ENCODE peak calls at places on chromosome 11, in ten cellular contexts. P is NCI-H345, N is RCC 7860, Z is HTR-8/SVneo, I is fibroblast of the conjunctiva, G is iPS-NIHi11, U is hypothalamus, V is lung microvascular endothelial cell, H is RWPE1, E is naive B cell. M is an unnamed sample.

GRCh38 chr11:65151500-65151899 is 17.2 kb upstream of the SYVN1 start:
- DNase-seq in P (no peak), N (no peak), Z (no peak), I (no peak), G (no peak), U (no peak), V (no peak), H (no peak), E (no peak), M (no peak)

GRCh38 chr11:2193099-2193886 is 21.7 kb upstream of the TH start:
- DNase-seq in P (no peak), N (no peak), Z (no peak), I (no peak), G (no peak), U (no peak), V (no peak), H (peak), E (no peak), M (no peak)

GRCh38 chr11:2107941-2108630 is 31.1 kb downstream of the IGF2 start:
- DNase-seq in P (no peak), N (no peak), Z (no peak), I (no peak), G (no peak), U (no peak), V (no peak), H (no peak), E (no peak), M (no peak)

GRCh38 chr11:77113382-77114088 is 10.9 kb downstream of the OMP start:
- DNase-seq in P (no peak), N (no peak), Z (peak), I (no peak), G (peak), U (no peak), V (peak), H (peak), E (no peak), M (no peak)

GRCh38 chr11:18253222-18253621 is 4.8 kb upstream of the SAA2 start:
- DNase-seq in P (no peak), N (no peak), Z (no peak), I (no peak), G (no peak), U (no peak), V (no peak), H (no peak), E (no peak), M (no peak)

GRCh38 chr11:75520688-75521087 is 5.1 kb downstream of the GDPD5 start:
- DNase-seq in P (no peak), N (no peak), Z (no peak), I (no peak), G (no peak), U (no peak), V (no peak), H (no peak), E (no peak), M (no peak)

GRCh38 chr11:125768256-125769046 is 10.2 kb downstream of the PATE2 start:
- DNase-seq in P (no peak), N (no peak), Z (no peak), I (no peak), G (no peak), U (no peak), V (no peak), H (no peak), E (no peak), M (no peak)

GRCh38 chr11:122769126-122769780 is 69.0 kb upstream of the CRTAM start:
- DNase-seq in P (no peak), N (no peak), Z (no peak), I (no peak), G (no peak), U (no peak), V (no peak), H (no peak), E (no peak), M (no peak)

GRCh38 chr11:110088535-110089344 is 4.5 kb upstream of the ZC3H12C start:
- DNase-seq in P (no peak), N (no peak), Z (no peak), I (no peak), G (no peak), U (no peak), V (no peak), H (no peak), E (no peak), M (no peak)

M was measured in GM12892.